ENCODE peak calls at places on chromosomes 1 and 21, in nine cellular contexts. I, Z, Y, U, X, G, R, E and P are unnamed samples.
A peak's percentile ranks its signal among the peaks of the same experiment; 100 is the strongest.

GRCh38 chr21:42381347-42381984 is 14.4 kb downstream of the TMPRSS3 start:
- DNase-seq in I (no peak), Z (no peak), Y (no peak), U (peak; percentile 53), X (no peak), G (no peak), R (peak; percentile 66), E (peak; percentile 70), P (peak; percentile 69)

GRCh38 chr1:14778882-14779594 is 180.6 kb downstream of the KAZN start:
- DNase-seq in I (no peak), Z (peak; percentile 55), Y (no peak), U (peak; percentile 22), X (peak; percentile 6), G (no peak), R (peak; percentile 36), E (peak; percentile 88), P (no peak)

GRCh38 chr1:17193222-17194132 is 11.5 kb upstream of the PADI1 start:
- DNase-seq in I (no peak), Z (no peak), Y (no peak), U (no peak), X (no peak), G (no peak), R (no peak), E (no peak), P (no peak)

GRCh38 chr21:26795866-26796329 is 49.3 kb downstream of the ADAMTS1 start:
- DNase-seq in I (peak; percentile 37), Z (peak; percentile 55), Y (peak; percentile 91), U (peak; percentile 99), X (peak; percentile 91), G (no peak), R (no peak), E (no peak), P (no peak)

GRCh38 chr1:27525296-27526271 is 35.6 kb upstream of the WASF2 start:
- DNase-seq in I (peak; percentile 89), Z (peak; percentile 86), Y (no peak), U (peak; percentile 64), X (peak; percentile 89), G (no peak), R (peak; percentile 75), E (peak; percentile 97), P (peak; percentile 44)

GRCh38 chr1:10724948-10725852 is 71.2 kb downstream of the CASZ1 start:
- DNase-seq in I (peak; percentile 73), Z (peak; percentile 80), Y (peak; percentile 41), U (peak; percentile 21), X (no peak), G (no peak), R (no peak), E (no peak), P (no peak)

GRCh38 chr1:3988431-3988830 is 88.4 kb upstream of the C1orf174 start:
- DNase-seq in I (no peak), Z (no peak), Y (no peak), U (no peak), X (no peak), G (no peak), R (no peak), E (no peak), P (no peak)

GRCh38 chr1:243580984-243581383 is 269.1 kb downstream of the AKT3 start:
- DNase-seq in I (no peak), Z (no peak), Y (no peak), U (no peak), X (no peak), G (no peak), R (no peak), E (no peak), P (no peak)

GRCh38 chr1:54278941-54279422 is 79.0 kb downstream of the MRPL37 start:
- DNase-seq in I (no peak), Z (peak; percentile 74), Y (no peak), U (peak; percentile 76), X (peak; percentile 41), G (no peak), R (no peak), E (no peak), P (no peak)

GRCh38 chr1:10677508-10678364 is 118.7 kb downstream of the CASZ1 start:
- DNase-seq in I (no peak), Z (no peak), Y (no peak), U (no peak), X (peak; percentile 51), G (no peak), R (no peak), E (no peak), P (no peak)

GRCh38 chr1:68506386-68506785 is 9.5 kb upstream of the DEPDC1 start:
- DNase-seq in I (no peak), Z (no peak), Y (no peak), U (no peak), X (no peak), G (no peak), R (no peak), E (no peak), P (no peak)

GRCh38 chr21:42384999-42385398 is 10.9 kb downstream of the TMPRSS3 start:
- DNase-seq in I (no peak), Z (no peak), Y (no peak), U (no peak), X (no peak), G (no peak), R (no peak), E (peak; percentile 31), P (no peak)

GRCh38 chr1:231393668-231394067 is 28.4 kb downstream of the EGLN1 start:
- DNase-seq in I (no peak), Z (no peak), Y (no peak), U (no peak), X (no peak), G (no peak), R (no peak), E (no peak), P (no peak)

GRCh38 chr21:34836103-34836932 is 167.5 kb downstream of the CLIC6 start:
- DNase-seq in I (no peak), Z (peak; percentile 86), Y (peak; percentile 99), U (peak; percentile 99), X (no peak), G (no peak), R (no peak), E (peak; percentile 96), P (no peak)

GRCh38 chr21:28769683-28770082 is 223.0 kb downstream of the LTN1 start:
- DNase-seq in I (no peak), Z (no peak), Y (no peak), U (peak; percentile 29), X (no peak), G (no peak), R (no peak), E (no peak), P (no peak)
- H3K4me3 ChIP-seq in I (no peak overlapping the region), Z (no peak overlapping the region), Y (no peak overlapping the region), U (no peak overlapping the region), X (no peak overlapping the region), G (no peak overlapping the region), R (no peak overlapping the region), E (no peak overlapping the region), P (no peak overlapping the region)

GRCh38 chr1:98323906-98324358 is 337.6 kb upstream of the SNX7 start:
- DNase-seq in I (no peak), Z (peak; percentile 68), Y (peak; percentile 78), U (peak; percentile 98), X (peak; percentile 15), G (no peak), R (no peak), E (peak; percentile 94), P (peak; percentile 72)

GRCh38 chr1:98325646-98326441 is 335.7 kb upstream of the SNX7 start:
- DNase-seq in I (peak; percentile 46), Z (peak; percentile 92), Y (peak; percentile 54), U (peak; percentile 94), X (peak; percentile 29), G (no peak), R (no peak), E (peak; percentile 12), P (no peak)

GRCh38 chr1:98321191-98321590 is 340.3 kb upstream of the SNX7 start:
- DNase-seq in I (no peak), Z (no peak), Y (no peak), U (no peak), X (no peak), G (no peak), R (no peak), E (no peak), P (no peak)

GRCh38 chr1:98323396-98323795 is 338.1 kb upstream of the SNX7 start:
- DNase-seq in I (no peak), Z (peak; percentile 52), Y (peak; percentile 46), U (peak; percentile 95), X (no peak), G (no peak), R (no peak), E (peak; percentile 77), P (no peak)

DNA sequence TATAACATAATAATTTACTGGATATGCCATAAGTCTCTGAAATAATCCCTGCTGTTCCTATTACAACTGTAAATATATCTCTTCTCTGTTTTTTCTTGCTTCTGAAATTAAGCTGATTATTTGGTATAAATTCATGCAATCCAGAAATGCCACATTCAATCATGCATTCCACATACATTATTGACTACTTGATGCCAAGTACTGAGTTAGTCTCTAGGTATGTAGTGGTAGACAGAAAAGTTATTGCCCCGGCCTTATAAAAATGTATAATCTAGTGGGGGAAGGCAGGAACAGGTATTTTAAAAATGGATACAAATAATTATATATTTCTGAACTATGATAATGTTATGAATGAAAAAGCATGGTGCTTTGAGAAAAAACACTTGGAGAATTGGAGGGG is 338.6 kb upstream of the SNX7 start:
- DNase-seq in I (no peak), Z (no peak), Y (no peak), U (peak; percentile 44), X (no peak), G (no peak), R (no peak), E (no peak), P (no peak)
- H3K4me3 ChIP-seq in I (no peak overlapping the region), Z (no peak overlapping the region), Y (no peak overlapping the region), U (no peak overlapping the region), X (no peak overlapping the region), G (no peak overlapping the region), R (no peak overlapping the region), E (peak overlapping the region; percentile 4), P (no peak overlapping the region)

GRCh38 chr1:184608990-184609389 is 145.7 kb downstream of the EDEM3 start:
- DNase-seq in I (no peak), Z (no peak), Y (no peak), U (no peak), X (no peak), G (no peak), R (no peak), E (no peak), P (no peak)

GRCh38 chr1:184614667-184615066 is 140.0 kb downstream of the EDEM3 start:
- DNase-seq in I (no peak), Z (no peak), Y (no peak), U (no peak), X (no peak), G (no peak), R (no peak), E (no peak), P (no peak)

GRCh38 chr1:184608581-184608980 is 146.1 kb downstream of the EDEM3 start:
- DNase-seq in I (no peak), Z (no peak), Y (no peak), U (no peak), X (no peak), G (no peak), R (no peak), E (no peak), P (no peak)

GRCh38 chr1:184606786-184607185 is 147.9 kb downstream of the EDEM3 start:
- DNase-seq in I (no peak), Z (no peak), Y (no peak), U (no peak), X (no peak), G (no peak), R (no peak), E (no peak), P (no peak)

GRCh38 chr1:184610872-184611614 is 143.6 kb downstream of the EDEM3 start:
- DNase-seq in I (peak; percentile 38), Z (no peak), Y (no peak), U (no peak), X (no peak), G (no peak), R (no peak), E (no peak), P (no peak)
- H3K4me3 ChIP-seq in I (peak overlapping the region; percentile 20), Z (no peak overlapping the region), Y (no peak overlapping the region), U (no peak overlapping the region), X (no peak overlapping the region), G (no peak overlapping the region), R (no peak overlapping the region), E (no peak overlapping the region), P (no peak overlapping the region)

GRCh38 chr21:45590726-45591618 is 48.7 kb upstream of the SLC19A1 start:
- DNase-seq in I (peak; percentile 29), Z (no peak), Y (no peak), U (peak; percentile 16), X (peak; percentile 17), G (peak; percentile 28), R (peak; percentile 40), E (peak; percentile 43), P (no peak)
- H3K4me3 ChIP-seq in I (peak overlapping the region; percentile 71), Z (no peak overlapping the region), Y (peak overlapping the region; percentile 27), U (peak overlapping the region; percentile 47), X (peak overlapping the region; percentile 62), G (no peak overlapping the region), R (peak overlapping the region; percentile 15), E (no peak overlapping the region), P (no peak overlapping the region)